ENCODE peak calls at places on chromosomes 1 and 21, in nine cellular contexts. W, U, R, B, I, F, K, M and L are unnamed samples. For H3K4me1, the result is how much of the 10 kb centered on the place peaks cover.

GRCh38 chr1:156495401-156496140 is 5.0 kb downstream of the MEF2D start:
- DNase-seq in W (no peak), U (peak), R (peak), B (no peak), I (no peak), F (peak), K (peak), M (peak), L (peak)

GRCh38 chr1:31412732-31413404 is at the start of gene SERINC2:
- DNase-seq in W (peak), U (peak), R (peak), B (no peak), I (no peak), F (peak), K (no peak), M (no peak), L (no peak)

GRCh38 chr1:149843302-149844041 is 55.9 kb upstream of the BOLA1 start:
- DNase-seq in W (no peak), U (no peak), R (no peak), B (no peak), I (no peak), F (no peak), K (no peak), M (no peak), L (no peak)

GRCh38 chr1:30008998-30009657 is 714.3 kb downstream of the MATN1 start:
- DNase-seq in W (no peak), U (peak), R (no peak), B (no peak), I (no peak), F (no peak), K (no peak), M (no peak), L (no peak)

GRCh38 chr1:51642739-51643142 is 25.8 kb downstream of the OSBPL9 start:
- DNase-seq in W (no peak), U (no peak), R (no peak), B (no peak), I (no peak), F (no peak), K (peak), M (peak), L (peak)

GRCh38 chr1:231240531-231240882 is 505 bp upstream of the GNPAT start:
- DNase-seq in W (no peak), U (no peak), R (no peak), B (no peak), I (no peak), F (no peak), K (no peak), M (no peak), L (peak)

GRCh38 chr21:33865176-33865575 is 50.4 kb downstream of the ATP5PO start:
- DNase-seq in W (no peak), U (no peak), R (no peak), B (no peak), I (no peak), F (no peak), K (no peak), M (no peak), L (no peak)

GRCh38 chr1:96234299-96234698 is 487.3 kb upstream of the PTBP2 start:
- DNase-seq in W (peak), U (no peak), R (peak), B (no peak), I (no peak), F (no peak), K (peak), M (no peak), L (peak)

GRCh38 chr1:204171751-204172178 is 5.6 kb upstream of the REN start:
- DNase-seq in W (peak), U (no peak), R (no peak), B (no peak), I (no peak), F (no peak), K (no peak), M (no peak), L (no peak)

GRCh38 chr1:60108223-60108622 is 34.7 kb upstream of the C1orf87 start:
- DNase-seq in W (no peak), U (no peak), R (no peak), B (no peak), I (no peak), F (no peak), K (no peak), M (no peak), L (no peak)

GRCh38 chr1:179177614-179178013 is 51.9 kb downstream of the ABL2 start:
- DNase-seq in W (no peak), U (no peak), R (no peak), B (no peak), I (no peak), F (no peak), K (no peak), M (no peak), L (no peak)

GRCh38 chr1:26035959-26036755 is 9.8 kb downstream of the SLC30A2 start:
- DNase-seq in W (peak), U (peak), R (peak), B (peak), I (peak), F (peak), K (peak), M (peak), L (peak)

GRCh38 chr1:48552420-48552819 is 80.4 kb upstream of the SPATA6 start:
- DNase-seq in W (no peak), U (no peak), R (no peak), B (no peak), I (no peak), F (no peak), K (no peak), M (no peak), L (no peak)

GRCh38 chr1:92483442-92484170 is 3.1 kb downstream of the GFI1 start:
- DNase-seq in W (no peak), U (peak), R (no peak), B (no peak), I (no peak), F (no peak), K (no peak), M (no peak), L (no peak)

GRCh38 chr1:173122958-173123852 is 72.5 kb upstream of the TNFSF18 start:
- DNase-seq in W (peak), U (peak), R (peak), B (no peak), I (no peak), F (no peak), K (peak), M (peak), L (peak)

GRCh38 chr21:33383056-33383888 is 19.9 kb upstream of the IFNGR2 start:
- DNase-seq in W (no peak), U (peak), R (peak), B (peak), I (no peak), F (peak), K (peak), M (peak), L (no peak)

GRCh38 chr1:177032434-177032833 is 132.1 kb downstream of the ASTN1 start:
- DNase-seq in W (no peak), U (no peak), R (no peak), B (no peak), I (no peak), F (no peak), K (no peak), M (no peak), L (no peak)

GRCh38 chr1:1239247-1239623 is 7.2 kb downstream of the B3GALT6 start:
- DNase-seq in W (no peak), U (no peak), R (no peak), B (no peak), I (no peak), F (no peak), K (no peak), M (no peak), L (no peak)

GRCh38 chr1:117821782-117822447 is 107.5 kb downstream of the GDAP2 start:
- DNase-seq in W (no peak), U (peak), R (peak), B (no peak), I (no peak), F (no peak), K (peak), M (no peak), L (no peak)

GRCh38 chr1:217336724-217337123 is 294.2 kb downstream of the GPATCH2 start:
- DNase-seq in W (no peak), U (no peak), R (no peak), B (no peak), I (no peak), F (no peak), K (no peak), M (no peak), L (no peak)

GRCh38 chr21:42636535-42636914 is 16.9 kb upstream of the PDE9A start:
- DNase-seq in W (no peak), U (no peak), R (no peak), B (no peak), I (no peak), F (no peak), K (no peak), M (no peak), L (no peak)

GRCh38 chr1:32623775-32624174 is 26.6 kb downstream of the ZBTB8OS start:
- DNase-seq in W (no peak), U (no peak), R (no peak), B (no peak), I (no peak), F (no peak), K (no peak), M (no peak), L (no peak)

GRCh38 chr1:37858931-37859506 is 373 bp downstream of the MTF1 start:
- DNase-seq in W (no peak), U (peak), R (no peak), B (no peak), I (no peak), F (no peak), K (peak), M (no peak), L (no peak)

GRCh38 chr1:86324423-86324822 is 71.7 kb downstream of the ODF2L start:
- DNase-seq in W (no peak), U (no peak), R (no peak), B (no peak), I (no peak), F (no peak), K (no peak), M (no peak), L (no peak)

GRCh38 chr1:151841141-151841540 is 1.5 kb upstream of the C2CD4D start:
- DNase-seq in W (no peak), U (no peak), R (no peak), B (no peak), I (no peak), F (no peak), K (no peak), M (no peak), L (no peak)
- H3K4me1 ChIP-seq in W (under half), U (under half), R (under half), B (under half), I (under half), F (under half), K (under half), M (under half), L (under half)

GRCh38 chr1:221739677-221740025 is 2.2 kb downstream of the DUSP10 start:
- DNase-seq in W (no peak), U (no peak), R (no peak), B (no peak), I (no peak), F (no peak), K (no peak), M (no peak), L (no peak)
- H3K4me3 ChIP-seq in W (no peak), U (peak), R (peak), B (peak), I (no peak), F (no peak), K (peak), M (no peak), L (no peak)

GRCh38 chr1:90963651-90964050 is 58.2 kb downstream of the ZNF644 start:
- DNase-seq in W (no peak), U (no peak), R (no peak), B (no peak), I (no peak), F (no peak), K (no peak), M (no peak), L (no peak)

GRCh38 chr1:90963236-90963635 is 58.6 kb downstream of the ZNF644 start:
- DNase-seq in W (no peak), U (no peak), R (no peak), B (no peak), I (no peak), F (no peak), K (no peak), M (no peak), L (no peak)

GRCh38 chr1:90959352-90960206 is 62.3 kb downstream of the ZNF644 start:
- DNase-seq in W (no peak), U (no peak), R (no peak), B (no peak), I (no peak), F (no peak), K (no peak), M (no peak), L (no peak)

GRCh38 chr1:90969241-90969640 is 52.6 kb downstream of the ZNF644 start:
- DNase-seq in W (no peak), U (no peak), R (no peak), B (no peak), I (no peak), F (no peak), K (no peak), M (no peak), L (no peak)

DNA sequence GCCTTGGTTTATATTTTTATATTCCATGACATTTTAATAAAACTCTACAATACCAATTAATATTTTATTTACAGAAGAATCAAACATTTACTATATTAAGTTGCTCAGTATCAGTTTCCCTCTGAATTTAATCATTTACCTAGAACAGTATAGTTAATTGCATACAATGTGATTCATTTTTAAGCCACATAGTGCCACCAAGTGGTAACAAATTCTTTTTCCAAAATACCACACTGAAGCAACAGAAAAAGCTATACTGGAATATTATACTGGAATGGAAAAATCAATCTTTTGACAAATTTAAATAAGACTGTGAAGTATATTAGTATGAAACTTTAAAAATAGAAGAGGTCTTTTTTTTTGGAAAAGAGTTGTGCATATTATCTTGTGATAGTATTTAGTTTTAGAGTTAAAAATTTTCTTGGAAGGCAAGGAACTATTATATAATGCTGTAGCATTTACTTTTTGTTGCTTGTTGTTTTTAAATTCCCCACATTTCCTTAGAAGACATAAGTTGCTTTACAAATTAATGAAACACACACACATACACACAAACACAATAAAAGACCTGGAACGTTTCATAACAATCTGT is 57.3 kb downstream of the ZNF644 start:
- DNase-seq in W (no peak), U (no peak), R (no peak), B (no peak), I (no peak), F (no peak), K (no peak), M (no peak), L (no peak)
- TF ChIP-seq EP300 in W (no peak), U (no peak), R (no peak), B (no peak), I (no peak), F (no peak), K (no peak), M (no peak), L (no peak)

GRCh38 chr1:20361401-20361800 is 70.7 kb downstream of the VWA5B1 start:
- DNase-seq in W (no peak), U (no peak), R (no peak), B (no peak), I (no peak), F (no peak), K (no peak), M (no peak), L (no peak)

GRCh38 chr1:20357796-20358195 is 67.1 kb downstream of the VWA5B1 start:
- DNase-seq in W (no peak), U (no peak), R (no peak), B (no peak), I (no peak), F (no peak), K (no peak), M (no peak), L (no peak)

GRCh38 chr1:20361805-20362381 is 71.2 kb downstream of the VWA5B1 start:
- DNase-seq in W (peak), U (peak), R (peak), B (no peak), I (no peak), F (peak), K (no peak), M (peak), L (no peak)

GRCh38 chr1:20358761-20359263 is 68.1 kb downstream of the VWA5B1 start:
- DNase-seq in W (no peak), U (peak), R (peak), B (no peak), I (no peak), F (no peak), K (no peak), M (peak), L (no peak)

GRCh38 chr1:20359451-20360330 is 69.0 kb downstream of the VWA5B1 start:
- DNase-seq in W (no peak), U (peak), R (peak), B (no peak), I (no peak), F (no peak), K (peak), M (no peak), L (no peak)
- H3K4me1 ChIP-seq in W (under half), U (under half), R (under half), B (under half), I (under half), F (under half), K (under half), M (under half), L (under half)

GRCh38 chr1:24047101-24047459 is 64.9 kb downstream of the MYOM3 start:
- DNase-seq in W (peak), U (peak), R (no peak), B (no peak), I (no peak), F (peak), K (peak), M (no peak), L (no peak)
- H3K4me3 ChIP-seq in W (no peak), U (no peak), R (no peak), B (no peak), I (no peak), F (no peak), K (no peak), M (no peak), L (no peak)

DNA sequence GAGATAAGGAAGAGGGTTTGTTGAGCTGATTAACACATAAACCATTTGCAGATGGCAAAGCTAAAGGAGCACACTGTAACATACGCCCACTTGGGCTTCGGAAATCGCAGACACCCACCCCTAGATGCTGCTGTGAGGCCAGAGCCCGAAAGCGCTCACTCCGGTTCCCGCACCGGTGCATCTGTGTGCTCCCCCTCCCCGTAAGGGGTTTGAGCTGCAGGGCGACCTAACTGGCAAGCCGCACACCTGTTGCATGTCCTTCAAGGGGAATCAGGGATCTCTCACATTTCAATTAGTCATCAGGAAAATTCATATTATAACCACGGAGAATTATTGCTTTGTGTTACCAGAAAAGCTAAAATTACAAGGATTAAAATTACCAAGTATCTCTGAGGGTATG is 1.4 kb upstream of the CFH start:
- DNase-seq in W (no peak), U (no peak), R (no peak), B (no peak), I (no peak), F (no peak), K (no peak), M (peak), L (no peak)
- TF ChIP-seq EP300 in W (no peak), U (no peak), R (no peak), B (no peak), I (no peak), F (no peak), K (no peak), M (no peak), L (no peak)